ENCODE peak calls at places on chromosomes 6 and 20, in four cellular contexts. One of them, this sample, is unnamed.

GRCh38 chr6:3457710-3458605 is 1.1 kb upstream of the SLC22A23 start:
- DNase-seq in HCT116: peak; percentile 42
- DNase-seq in H1: no peak
- DNase-seq in K562: peak; percentile 45
- DNase-seq in this sample: peak; percentile 37

GRCh38 chr6:111205502-111205901 is 118.2 kb downstream of the SLC16A10 start:
- DNase-seq in HCT116: no peak
- DNase-seq in H1: no peak
- DNase-seq in K562: no peak
- DNase-seq in this sample: no peak

GRCh38 chr6:148240866-148241477 is 101.7 kb upstream of the SASH1 start:
- DNase-seq in HCT116: no peak
- DNase-seq in H1: no peak
- DNase-seq in K562: no peak
- DNase-seq in this sample: no peak

GRCh38 chr20:53517146-53517545 is 76.5 kb downstream of the ZNF217 start:
- DNase-seq in HCT116: no peak
- DNase-seq in H1: no peak
- DNase-seq in K562: no peak
- DNase-seq in this sample: peak; percentile 38

GRCh38 chr6:19734519-19734918 is 102.7 kb upstream of the ID4 start:
- DNase-seq in HCT116: no peak
- DNase-seq in H1: no peak
- DNase-seq in K562: no peak
- DNase-seq in this sample: no peak

GRCh38 chr20:37990571-37991151 is 42.6 kb downstream of the TTI1 start:
- DNase-seq in HCT116: no peak
- DNase-seq in H1: no peak
- DNase-seq in K562: no peak
- DNase-seq in this sample: peak; percentile 40

GRCh38 chr6:1766663-1767062 is 156.9 kb downstream of the FOXC1 start:
- DNase-seq in HCT116: no peak
- DNase-seq in H1: no peak
- DNase-seq in K562: no peak
- DNase-seq in this sample: no peak

GRCh38 chr20:62899633-62900051 is 26.7 kb downstream of the DIDO1 start:
- DNase-seq in HCT116: no peak
- DNase-seq in H1: no peak
- DNase-seq in K562: no peak
- DNase-seq in this sample: peak; percentile 66

GRCh38 chr20:47360207-47360488 is 3.6 kb upstream of the ZMYND8 start:
- DNase-seq in HCT116: no peak
- DNase-seq in H1: no peak
- DNase-seq in K562: no peak
- DNase-seq in this sample: peak; percentile 69

GRCh38 chr6:46207174-46207573 is 36.4 kb upstream of the ENPP5 start:
- DNase-seq in HCT116: no peak
- DNase-seq in H1: no peak
- DNase-seq in K562: no peak
- DNase-seq in this sample: no peak

GRCh38 chr6:100712997-100713396 is 168.1 kb downstream of the ASCC3 start:
- DNase-seq in HCT116: no peak
- DNase-seq in H1: no peak
- DNase-seq in K562: no peak
- DNase-seq in this sample: no peak

GRCh38 chr6:40436685-40437604 is 150.2 kb downstream of the LRFN2 start:
- DNase-seq in HCT116: no peak
- DNase-seq in H1: no peak
- DNase-seq in K562: no peak
- DNase-seq in this sample: no peak

GRCh38 chr6:153301602-153302001 is 170.5 kb upstream of the RGS17 start:
- DNase-seq in HCT116: no peak
- DNase-seq in H1: no peak
- DNase-seq in K562: no peak
- DNase-seq in this sample: no peak

GRCh38 chr6:16184129-16184528 is 54.3 kb upstream of the GMPR start:
- DNase-seq in HCT116: peak; percentile 48
- DNase-seq in H1: no peak
- DNase-seq in K562: peak; percentile 20
- DNase-seq in this sample: peak; percentile 42

GRCh38 chr6:169101981-169102380 is 151.7 kb downstream of the THBS2 start:
- DNase-seq in HCT116: no peak
- DNase-seq in H1: no peak
- DNase-seq in K562: no peak
- DNase-seq in this sample: no peak

GRCh38 chr20:408843-409696 is 971 bp downstream of the RBCK1 start:
- DNase-seq in HCT116: no peak
- DNase-seq in H1: no peak
- DNase-seq in K562: no peak
- DNase-seq in this sample: no peak

GRCh38 chr6:125169058-125169457 is 15.5 kb downstream of the TPD52L1 start:
- DNase-seq in HCT116: no peak
- DNase-seq in H1: no peak
- DNase-seq in K562: no peak
- DNase-seq in this sample: no peak

GRCh38 chr6:34381086-34381485 is 11.4 kb downstream of the NUDT3 start:
- DNase-seq in HCT116: no peak
- DNase-seq in H1: no peak
- DNase-seq in K562: no peak
- DNase-seq in this sample: no peak

GRCh38 chr20:31543966-31544598 is 29.8 kb downstream of the HM13 start:
- DNase-seq in HCT116: no peak
- DNase-seq in H1: no peak
- DNase-seq in K562: no peak
- DNase-seq in this sample: no peak

GRCh38 chr6:83708546-83708969 is 343 bp downstream of the SNAP91 start:
- DNase-seq in HCT116: no peak
- DNase-seq in H1: peak; percentile 2
- DNase-seq in K562: no peak
- DNase-seq in this sample: no peak

GRCh38 chr6:78505178-78505577 is 362.2 kb upstream of the IRAK1BP1 start:
- DNase-seq in HCT116: no peak
- DNase-seq in H1: no peak
- DNase-seq in K562: no peak
- DNase-seq in this sample: no peak

GRCh38 chr6:7100072-7100750 is 7.5 kb upstream of the RREB1 start:
- DNase-seq in HCT116: no peak
- DNase-seq in H1: no peak
- DNase-seq in K562: no peak
- DNase-seq in this sample: no peak

GRCh38 chr6:17144016-17144415 is 42.2 kb downstream of the STMND1 start:
- DNase-seq in HCT116: no peak
- DNase-seq in H1: no peak
- DNase-seq in K562: no peak
- DNase-seq in this sample: no peak

GRCh38 chr6:136669299-136669699 is 119.1 kb upstream of the MAP7 start:
- DNase-seq in HCT116: no peak
- DNase-seq in H1: no peak
- DNase-seq in K562: no peak
- DNase-seq in this sample: peak; percentile 19

GRCh38 chr20:11255860-11256259 is 582.1 kb upstream of the JAG1 start:
- DNase-seq in HCT116: no peak
- DNase-seq in H1: no peak
- DNase-seq in K562: no peak
- DNase-seq in this sample: no peak

GRCh38 chr6:39421383-39422225 is 99.1 kb upstream of the KCNK16 start:
- DNase-seq in HCT116: no peak
- DNase-seq in H1: no peak
- DNase-seq in K562: no peak
- DNase-seq in this sample: no peak

GRCh38 chr6:36858407-36858981 is 16.1 kb downstream of the PPIL1 start:
- DNase-seq in HCT116: no peak
- DNase-seq in H1: no peak
- DNase-seq in K562: no peak
- DNase-seq in this sample: peak; percentile 46

GRCh38 chr6:80520195-80520594 is 413.7 kb downstream of the BCKDHB start:
- DNase-seq in HCT116: no peak
- DNase-seq in H1: no peak
- DNase-seq in K562: no peak
- DNase-seq in this sample: no peak

GRCh38 chr6:78700997-78701396 is 166.4 kb upstream of the IRAK1BP1 start:
- DNase-seq in HCT116: no peak
- DNase-seq in H1: no peak
- DNase-seq in K562: no peak
- DNase-seq in this sample: no peak

GRCh38 chr20:37636212-37636975 is 57.4 kb upstream of the CTNNBL1 start:
- DNase-seq in HCT116: no peak
- DNase-seq in H1: no peak
- DNase-seq in K562: no peak
- DNase-seq in this sample: peak; percentile 69

GRCh38 chr6:14804444-14805210 is 441.2 kb upstream of the JARID2 start:
- DNase-seq in HCT116: no peak
- DNase-seq in H1: no peak
- DNase-seq in K562: no peak
- DNase-seq in this sample: peak; percentile 54

GRCh38 chr6:145643760-145644159 is 91.6 kb downstream of the EPM2A start:
- DNase-seq in HCT116: no peak
- DNase-seq in H1: no peak
- DNase-seq in K562: no peak
- DNase-seq in this sample: no peak

GRCh38 chr6:140062042-140063041 is 687.9 kb upstream of the CITED2 start:
- DNase-seq in HCT116: no peak
- DNase-seq in H1: no peak
- DNase-seq in K562: no peak
- DNase-seq in this sample: no peak

GRCh38 chr6:156963712-156964700 is 186.8 kb downstream of the ARID1B start:
- DNase-seq in HCT116: no peak
- DNase-seq in H1: no peak
- DNase-seq in K562: no peak
- DNase-seq in this sample: peak; percentile 28

GRCh38 chr6:86148586-86148985 is 505.9 kb upstream of the SYNCRIP start:
- DNase-seq in HCT116: no peak
- DNase-seq in H1: no peak
- DNase-seq in K562: no peak
- DNase-seq in this sample: no peak

GRCh38 chr6:112253505-112253841 is 894 bp downstream of the LAMA4 start:
- DNase-seq in HCT116: no peak
- DNase-seq in H1: no peak
- DNase-seq in K562: no peak
- DNase-seq in this sample: no peak

GRCh38 chr6:15978426-15978825 is 150.5 kb upstream of the MYLIP start:
- DNase-seq in HCT116: no peak
- DNase-seq in H1: no peak
- DNase-seq in K562: no peak
- DNase-seq in this sample: no peak

GRCh38 chr6:80969439-80969838 is 783.0 kb downstream of the TENT5A start:
- DNase-seq in HCT116: peak; percentile 12
- DNase-seq in H1: no peak
- DNase-seq in K562: no peak
- DNase-seq in this sample: no peak

DNA sequence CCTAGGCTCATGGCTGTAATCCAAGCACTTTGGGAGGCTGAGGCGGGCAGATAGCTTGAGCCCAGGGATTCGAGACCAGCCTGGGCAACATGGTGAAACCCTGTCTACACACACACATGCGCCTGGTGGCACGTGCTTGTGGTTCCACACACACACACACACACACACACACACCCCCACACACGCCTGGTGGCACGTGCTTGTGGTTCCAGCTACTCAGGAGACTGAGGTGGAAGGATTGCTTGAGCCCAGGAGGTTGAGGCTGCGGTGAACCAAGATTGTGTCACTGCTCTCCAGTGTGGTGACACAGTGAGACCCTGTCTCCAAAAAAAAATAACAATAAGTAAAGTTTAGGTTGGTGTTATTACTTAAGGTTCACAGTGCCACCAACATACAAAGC is 165.8 kb downstream of the ZFAND3 start:
- DNase-seq in HCT116: no peak
- DNase-seq in H1: no peak
- DNase-seq in K562: no peak
- DNase-seq in this sample: no peak
- TF ChIP-seq FOSL1 in HCT116: no peak
- TF ChIP-seq FOSL1 in H1: no peak
- TF ChIP-seq FOSL1 in K562: no peak
- TF ChIP-seq FOSL1 in this sample: no peak

GRCh38 chr20:44817143-44817910 is 7.0 kb upstream of the RIMS4 start:
- DNase-seq in HCT116: no peak
- DNase-seq in H1: no peak
- DNase-seq in K562: no peak
- DNase-seq in this sample: no peak

GRCh38 chr20:44811150-44811685 is 872 bp upstream of the RIMS4 start:
- DNase-seq in HCT116: no peak
- DNase-seq in H1: no peak
- DNase-seq in K562: no peak
- DNase-seq in this sample: no peak

GRCh38 chr20:44810391-44811149 is at the start of gene RIMS4:
- DNase-seq in HCT116: no peak
- DNase-seq in H1: no peak
- DNase-seq in K562: no peak
- DNase-seq in this sample: no peak

GRCh38 chr20:44810061-44810390 is 320 bp downstream of the RIMS4 start:
- DNase-seq in HCT116: no peak
- DNase-seq in H1: no peak
- DNase-seq in K562: no peak
- DNase-seq in this sample: no peak

GRCh38 chr20:44814937-44815336 is 4.6 kb upstream of the RIMS4 start:
- DNase-seq in HCT116: no peak
- DNase-seq in H1: no peak
- DNase-seq in K562: no peak
- DNase-seq in this sample: no peak
- TF ChIP-seq FOSL1 in HCT116: no peak
- TF ChIP-seq FOSL1 in H1: no peak
- TF ChIP-seq FOSL1 in K562: no peak
- TF ChIP-seq FOSL1 in this sample: no peak

GRCh38 chr20:23049933-23050838 is 714 bp upstream of the THBD start:
- DNase-seq in HCT116: no peak
- DNase-seq in H1: no peak
- DNase-seq in K562: no peak
- DNase-seq in this sample: no peak
- TF ChIP-seq FOSL1 in HCT116: no peak
- TF ChIP-seq FOSL1 in H1: no peak
- TF ChIP-seq FOSL1 in K562: no peak
- TF ChIP-seq FOSL1 in this sample: no peak

GRCh38 chr20:55153321-55153720 is 677.9 kb downstream of the DOK5 start:
- DNase-seq in HCT116: no peak
- DNase-seq in H1: no peak
- DNase-seq in K562: no peak
- DNase-seq in this sample: no peak
- TF ChIP-seq FOSL1 in HCT116: no peak
- TF ChIP-seq FOSL1 in H1: no peak
- TF ChIP-seq FOSL1 in K562: no peak
- TF ChIP-seq FOSL1 in this sample: no peak